ENCODE peak calls at places on chromosomes 2 and 18, in six cellular contexts. P is HEK293T, B is astrocyte, L is neural crest cell, Y is dermis blood vessel endothelial cell, T is AG04449. X is an unnamed sample.

GRCh38 chr18:37779220-37779619 is 213.6 kb upstream of the CELF4 start:
- DNase-seq in P (no peak), B (no peak), T (no peak), L (no peak), Y (no peak), X (no peak)

GRCh38 chr2:241011751-241012510 is 13.5 kb downstream of the SNED1 start:
- DNase-seq in Y (no peak), T (no peak), L (no peak), B (no peak), P (no peak), X (no peak)

GRCh38 chr18:22032392-22032961 is 136.9 kb upstream of the GATA6 start:
- DNase-seq in T (peak), L (no peak), P (no peak), B (peak), Y (peak), X (peak)

GRCh38 chr2:238137885-238138284 is 583 bp upstream of the KLHL30 start:
- DNase-seq in B (no peak), Y (no peak), T (no peak), P (no peak), L (no peak), X (no peak)

GRCh38 chr2:96143231-96143847 is 1.9 kb downstream of the DUSP2 start:
- DNase-seq in Y (no peak), L (no peak), P (no peak), T (no peak), B (no peak), X (no peak)

GRCh38 chr2:218896501-218897393 is 16.1 kb downstream of the WNT10A start:
- DNase-seq in L (no peak), B (peak), T (no peak), Y (no peak), P (no peak), X (no peak)

GRCh38 chr18:52499018-52499417 is 159.0 kb downstream of the DCC start:
- DNase-seq in P (no peak), L (no peak), B (no peak), T (no peak), Y (no peak), X (no peak)

GRCh38 chr2:55418072-55418471 is 1.6 kb downstream of the CCDC88A start:
- DNase-seq in T (no peak), L (no peak), P (no peak), B (no peak), Y (no peak), X (no peak)

GRCh38 chr2:157312866-157313486 is 12.6 kb downstream of the ERMN start:
- DNase-seq in L (no peak), B (no peak), P (no peak), T (no peak), Y (no peak), X (no peak)

GRCh38 chr2:224909885-224910517 is 132.3 kb downstream of the DOCK10 start:
- DNase-seq in L (no peak), P (no peak), Y (peak), T (peak), B (peak), X (peak)

GRCh38 chr2:1586946-1587840 is 157.1 kb downstream of the PXDN start:
- DNase-seq in L (no peak), P (no peak), Y (no peak), B (peak), T (no peak), X (no peak)

GRCh38 chr18:77147418-77147852 is 14.9 kb upstream of the MBP start:
- DNase-seq in B (peak), L (no peak), Y (peak), T (no peak), P (no peak), X (no peak)

GRCh38 chr2:220044383-220044782 is 417.0 kb downstream of the SLC4A3 start:
- DNase-seq in B (no peak), T (no peak), Y (no peak), L (no peak), P (no peak), X (no peak)

GRCh38 chr2:41710944-41711343 is 336.9 kb upstream of the PKDCC start:
- DNase-seq in L (no peak), P (no peak), B (no peak), Y (no peak), T (no peak), X (no peak)

GRCh38 chr2:95351080-95351915 is 51.2 kb upstream of the FAHD2A start:
- DNase-seq in Y (no peak), P (no peak), L (no peak), B (no peak), T (no peak), X (no peak)

GRCh38 chr2:201450910-201451329 is 338 bp downstream of the TRAK2 start:
- DNase-seq in T (no peak), L (no peak), Y (no peak), B (peak), P (no peak), X (peak)

X was measured in T47D.